ENCODE peak calls at places on chromosome 16, in five cellular contexts. C is prostate gland; Q is AG04450; K is CD8-positive, alpha-beta T cell; D is mammary epithelial cell. O is an unnamed sample.

GRCh38 chr16:23803591-23804123 is 32.1 kb upstream of the PRKCB start:
- DNase-seq in C (peak; percentile 46), Q (no peak), K (peak; percentile 75), D (peak; percentile 38), O (peak; percentile 50)

GRCh38 chr16:83215417-83216001 is 588.7 kb downstream of the CDH13 start:
- DNase-seq in C (no peak), Q (peak; percentile 1), K (peak; percentile 25), D (peak; percentile 24), O (peak; percentile 32)

GRCh38 chr16:9645911-9646310 is 536.3 kb downstream of the GRIN2A start:
- DNase-seq in C (no peak), Q (no peak), K (no peak), D (no peak), O (no peak)

GRCh38 chr16:31138621-31139578 is 3.4 kb upstream of the PRSS8 start:
- DNase-seq in C (peak; percentile 64), Q (no peak), K (no peak), D (peak; percentile 84), O (peak; percentile 91)

GRCh38 chr16:83898463-83899271 is at the start of gene MLYCD:
- DNase-seq in C (peak; percentile 71), Q (no peak), K (peak; percentile 63), D (peak; percentile 68), O (peak; percentile 90)

GRCh38 chr16:4200781-4201137 is 41.1 kb downstream of the SRL start:
- DNase-seq in C (no peak), Q (no peak), K (no peak), D (peak; percentile 9), O (no peak)

GRCh38 chr16:87661561-87661960 is 59.3 kb downstream of the JPH3 start:
- DNase-seq in C (no peak), Q (no peak), K (no peak), D (peak; percentile 30), O (peak; percentile 55)

GRCh38 chr16:49498241-49499017 is 124.8 kb downstream of the C16orf78 start:
- DNase-seq in C (no peak), Q (no peak), K (no peak), D (no peak), O (no peak)

GRCh38 chr16:83915081-83915480 is 16.2 kb downstream of the MLYCD start:
- DNase-seq in C (no peak), Q (no peak), K (no peak), D (no peak), O (no peak)

GRCh38 chr16:66167564-66168291 is 198.8 kb upstream of the CDH5 start:
- DNase-seq in C (no peak), Q (no peak), K (no peak), D (no peak), O (no peak)

GRCh38 chr16:84631882-84632281 is 14.0 kb upstream of the COTL1 start:
- DNase-seq in C (no peak), Q (no peak), K (no peak), D (no peak), O (no peak)

GRCh38 chr16:8751481-8752311 is 45.7 kb downstream of the TMEM186 start:
- DNase-seq in C (no peak), Q (peak; percentile 51), K (no peak), D (peak; percentile 70), O (peak; percentile 87)

GRCh38 chr16:88338896-88339295 is 43.9 kb upstream of the ZNF469 start:
- DNase-seq in C (no peak), Q (no peak), K (peak; percentile 5), D (no peak), O (no peak)

GRCh38 chr16:51134269-51134812 is 16.7 kb downstream of the SALL1 start:
- DNase-seq in C (no peak), Q (no peak), K (no peak), D (no peak), O (no peak)
- H3K27ac ChIP-seq in C (no peak overlapping the region), Q (no peak overlapping the region), K (no peak overlapping the region), D (no peak overlapping the region), O (no peak overlapping the region)

GRCh38 chr16:50901062-50901461 is 159.2 kb downstream of the CYLD start:
- DNase-seq in C (no peak), Q (no peak), K (no peak), D (no peak), O (no peak)

GRCh38 chr16:50900391-50900942 is 158.6 kb downstream of the CYLD start:
- DNase-seq in C (no peak), Q (no peak), K (no peak), D (no peak), O (no peak)

DNA sequence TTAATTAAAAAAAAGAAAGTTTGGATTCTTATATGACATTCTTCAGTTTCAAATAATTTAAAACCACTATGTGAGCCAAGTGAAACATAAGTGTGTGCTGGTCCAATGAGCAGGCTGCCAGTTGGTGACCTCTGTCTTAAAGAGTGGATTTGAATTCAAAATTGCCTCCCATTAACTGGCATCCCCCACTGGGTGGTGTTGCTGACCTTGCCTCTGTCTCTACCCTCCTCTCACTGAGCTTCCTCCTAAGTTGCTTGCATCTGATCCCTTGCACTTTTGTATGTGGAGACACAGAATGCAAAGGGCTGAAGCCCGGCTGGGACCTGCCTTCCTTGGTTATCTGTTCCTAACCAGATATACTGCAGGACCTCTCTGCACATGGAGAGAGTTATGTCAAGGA is 160.6 kb downstream of the CYLD start:
- DNase-seq in C (no peak), Q (no peak), K (no peak), D (no peak), O (no peak)
- TF ChIP-seq CTCF in C (no peak), Q (no peak), K (no peak), D (peak; percentile 36), O (no peak)

GRCh38 chr16:11791144-11791828 is 5.8 kb downstream of the ZC3H7A start:
- DNase-seq in C (no peak), Q (no peak), K (no peak), D (no peak), O (no peak)

GRCh38 chr16:11784048-11784780 is 12.8 kb downstream of the ZC3H7A start:
- DNase-seq in C (no peak), Q (no peak), K (no peak), D (no peak), O (no peak)

GRCh38 chr16:11793840-11794239 is 3.2 kb downstream of the ZC3H7A start:
- DNase-seq in C (no peak), Q (no peak), K (no peak), D (peak; percentile 32), O (no peak)

GRCh38 chr16:11792404-11793260 is 4.4 kb downstream of the ZC3H7A start:
- DNase-seq in C (peak; percentile 49), Q (no peak), K (peak; percentile 40), D (no peak), O (no peak)

DNA sequence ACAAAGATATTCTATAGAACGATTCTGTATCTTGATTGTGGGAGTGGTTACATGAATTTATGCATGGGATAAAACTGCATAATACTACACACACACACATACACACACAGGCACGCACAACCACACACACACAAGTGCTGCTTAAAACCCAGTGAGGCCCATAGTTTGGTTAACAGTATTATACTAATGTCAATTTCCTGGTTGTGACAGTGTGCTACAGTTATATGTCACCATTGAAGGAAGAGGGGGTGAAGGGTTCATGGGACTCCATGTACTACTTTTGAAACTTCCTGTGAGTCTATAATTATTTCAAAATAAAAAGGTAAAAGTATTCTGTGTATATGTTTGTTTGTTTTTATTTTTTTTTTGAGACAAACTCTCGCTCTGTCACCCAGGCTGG is 8.1 kb downstream of the ZC3H7A start:
- DNase-seq in C (no peak), Q (no peak), K (no peak), D (no peak), O (no peak)
- H3K27ac ChIP-seq in C (no peak overlapping the region), Q (no peak overlapping the region), K (no peak overlapping the region), D (no peak overlapping the region), O (no peak overlapping the region)

DNA sequence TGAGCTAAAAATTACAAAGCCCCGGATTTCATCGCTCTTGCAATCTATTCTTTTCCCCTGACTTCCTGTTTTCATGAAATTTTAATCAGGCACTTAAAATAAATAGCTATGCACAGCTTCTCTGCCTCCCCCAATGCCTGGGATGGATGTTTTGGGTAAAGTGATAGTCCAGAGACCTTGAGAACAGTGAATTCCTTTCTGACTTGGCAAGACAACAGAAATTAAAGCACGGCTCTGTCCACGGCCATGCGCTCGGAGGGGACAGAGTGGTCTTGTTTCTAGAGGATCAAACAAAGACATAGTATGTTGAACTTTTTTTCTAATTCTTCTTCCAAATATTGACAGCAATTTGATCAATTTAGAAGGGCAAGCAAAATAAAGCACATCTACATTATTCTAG is 75.4 kb downstream of the MAF start:
- DNase-seq in C (no peak), Q (no peak), K (no peak), D (no peak), O (no peak)
- TF ChIP-seq CTCF in C (no peak), Q (no peak), K (no peak), D (no peak), O (no peak)

GRCh38 chr16:57830890-57831484 is 28.7 kb upstream of the KIFC3 start:
- DNase-seq in C (no peak), Q (no peak), K (no peak), D (peak; percentile 74), O (no peak)
- H3K27ac ChIP-seq in C (no peak overlapping the region), Q (no peak overlapping the region), K (no peak overlapping the region), D (no peak overlapping the region), O (no peak overlapping the region)